ENCODE peak calls at places on chromosomes 1 and 21, in six cellular contexts. One of them, this sample, is unnamed.

GRCh38 chr1:44621841-44622286 is 52.4 kb downstream of the TMEM53 start:
- DNase-seq in activated naive CD8-positive, alpha-beta T cell treated with anti-CD3 and anti-CD28 coated beads, Interleukin-2, amount 50 U/mL, for 24 hours: no peak
- DNase-seq in tibial nerve: no peak
- DNase-seq in left ventricle myocardium inferior: no peak
- DNase-seq in GM13977: no peak
- DNase-seq in NCI-H1436: no peak
- DNase-seq in this sample: no peak

GRCh38 chr1:230633469-230633868 is 8.8 kb upstream of the COG2 start:
- DNase-seq in GM13977: no peak
- DNase-seq in activated naive CD8-positive, alpha-beta T cell treated with anti-CD3 and anti-CD28 coated beads, Interleukin-2, amount 50 U/mL, for 24 hours: no peak
- DNase-seq in NCI-H1436: no peak
- DNase-seq in tibial nerve: no peak
- DNase-seq in left ventricle myocardium inferior: no peak
- DNase-seq in this sample: no peak

GRCh38 chr1:40773748-40774265 is 9.8 kb upstream of the KCNQ4 start:
- DNase-seq in tibial nerve: no peak
- DNase-seq in left ventricle myocardium inferior: no peak
- DNase-seq in GM13977: no peak
- DNase-seq in NCI-H1436: no peak
- DNase-seq in activated naive CD8-positive, alpha-beta T cell treated with anti-CD3 and anti-CD28 coated beads, Interleukin-2, amount 50 U/mL, for 24 hours: no peak
- DNase-seq in this sample: no peak

GRCh38 chr21:31490471-31490870 is 146.4 kb upstream of the TIAM1 start:
- DNase-seq in NCI-H1436: peak
- DNase-seq in GM13977: no peak
- DNase-seq in left ventricle myocardium inferior: no peak
- DNase-seq in activated naive CD8-positive, alpha-beta T cell treated with anti-CD3 and anti-CD28 coated beads, Interleukin-2, amount 50 U/mL, for 24 hours: no peak
- DNase-seq in tibial nerve: no peak
- DNase-seq in this sample: no peak

GRCh38 chr1:163321311-163322305 is at the start of gene NUF2:
- DNase-seq in activated naive CD8-positive, alpha-beta T cell treated with anti-CD3 and anti-CD28 coated beads, Interleukin-2, amount 50 U/mL, for 24 hours: peak
- DNase-seq in left ventricle myocardium inferior: peak
- DNase-seq in tibial nerve: peak
- DNase-seq in GM13977: peak
- DNase-seq in NCI-H1436: peak
- DNase-seq in this sample: peak

GRCh38 chr1:92803140-92803887 is 18.4 kb upstream of the EVI5 start:
- DNase-seq in left ventricle myocardium inferior: no peak
- DNase-seq in activated naive CD8-positive, alpha-beta T cell treated with anti-CD3 and anti-CD28 coated beads, Interleukin-2, amount 50 U/mL, for 24 hours: no peak
- DNase-seq in GM13977: no peak
- DNase-seq in tibial nerve: no peak
- DNase-seq in NCI-H1436: no peak
- DNase-seq in this sample: no peak

GRCh38 chr1:25790472-25790871 is 9.5 kb upstream of the SELENON start:
- DNase-seq in tibial nerve: no peak
- DNase-seq in NCI-H1436: no peak
- DNase-seq in activated naive CD8-positive, alpha-beta T cell treated with anti-CD3 and anti-CD28 coated beads, Interleukin-2, amount 50 U/mL, for 24 hours: no peak
- DNase-seq in left ventricle myocardium inferior: no peak
- DNase-seq in GM13977: no peak
- DNase-seq in this sample: no peak

GRCh38 chr1:68782890-68783289 is 286.0 kb upstream of the DEPDC1 start:
- DNase-seq in activated naive CD8-positive, alpha-beta T cell treated with anti-CD3 and anti-CD28 coated beads, Interleukin-2, amount 50 U/mL, for 24 hours: no peak
- DNase-seq in tibial nerve: no peak
- DNase-seq in GM13977: no peak
- DNase-seq in left ventricle myocardium inferior: no peak
- DNase-seq in NCI-H1436: no peak
- DNase-seq in this sample: no peak

GRCh38 chr21:34782666-34783365 is 114.0 kb downstream of the CLIC6 start:
- DNase-seq in left ventricle myocardium inferior: no peak
- DNase-seq in activated naive CD8-positive, alpha-beta T cell treated with anti-CD3 and anti-CD28 coated beads, Interleukin-2, amount 50 U/mL, for 24 hours: no peak
- DNase-seq in tibial nerve: no peak
- DNase-seq in NCI-H1436: no peak
- DNase-seq in GM13977: no peak
- DNase-seq in this sample: peak

GRCh38 chr1:55813619-55814018 is 598.5 kb upstream of the USP24 start:
- DNase-seq in NCI-H1436: no peak
- DNase-seq in activated naive CD8-positive, alpha-beta T cell treated with anti-CD3 and anti-CD28 coated beads, Interleukin-2, amount 50 U/mL, for 24 hours: no peak
- DNase-seq in GM13977: no peak
- DNase-seq in left ventricle myocardium inferior: peak
- DNase-seq in tibial nerve: peak
- DNase-seq in this sample: no peak

GRCh38 chr1:6891781-6892579 is 106.7 kb downstream of the CAMTA1 start:
- DNase-seq in NCI-H1436: no peak
- DNase-seq in GM13977: no peak
- DNase-seq in tibial nerve: no peak
- DNase-seq in activated naive CD8-positive, alpha-beta T cell treated with anti-CD3 and anti-CD28 coated beads, Interleukin-2, amount 50 U/mL, for 24 hours: peak
- DNase-seq in left ventricle myocardium inferior: no peak
- DNase-seq in this sample: no peak

GRCh38 chr1:51988254-51988653 is 2.2 kb downstream of the RAB3B start:
- DNase-seq in GM13977: no peak
- DNase-seq in left ventricle myocardium inferior: no peak
- DNase-seq in activated naive CD8-positive, alpha-beta T cell treated with anti-CD3 and anti-CD28 coated beads, Interleukin-2, amount 50 U/mL, for 24 hours: no peak
- DNase-seq in tibial nerve: no peak
- DNase-seq in NCI-H1436: no peak
- DNase-seq in this sample: no peak

GRCh38 chr1:2192031-2192995 is 2.3 kb downstream of the FAAP20 start:
- DNase-seq in activated naive CD8-positive, alpha-beta T cell treated with anti-CD3 and anti-CD28 coated beads, Interleukin-2, amount 50 U/mL, for 24 hours: no peak
- DNase-seq in tibial nerve: no peak
- DNase-seq in NCI-H1436: no peak
- DNase-seq in left ventricle myocardium inferior: no peak
- DNase-seq in GM13977: no peak
- DNase-seq in this sample: no peak

GRCh38 chr21:36859744-36860501 is 106.5 kb downstream of the HLCS start:
- DNase-seq in GM13977: no peak
- DNase-seq in tibial nerve: peak
- DNase-seq in NCI-H1436: no peak
- DNase-seq in left ventricle myocardium inferior: peak
- DNase-seq in activated naive CD8-positive, alpha-beta T cell treated with anti-CD3 and anti-CD28 coated beads, Interleukin-2, amount 50 U/mL, for 24 hours: peak
- DNase-seq in this sample: no peak

GRCh38 chr1:165383067-165383466 is 26.6 kb upstream of the LMX1A start:
- DNase-seq in NCI-H1436: no peak
- DNase-seq in left ventricle myocardium inferior: peak
- DNase-seq in activated naive CD8-positive, alpha-beta T cell treated with anti-CD3 and anti-CD28 coated beads, Interleukin-2, amount 50 U/mL, for 24 hours: no peak
- DNase-seq in tibial nerve: peak
- DNase-seq in GM13977: no peak
- DNase-seq in this sample: no peak

This sample was measured in esophagus muscularis mucosa.